ENCODE peak calls at places on chromosomes 13 and 19, in seven cellular contexts. One of them, this sample, is unnamed.

GRCh38 chr13:113837554-113838355 is 26.1 kb downstream of the GAS6 start:
- DNase-seq in cardiac fibroblast: peak; percentile 98
- DNase-seq in left ventricle myocardium inferior: peak; percentile 96
- DNase-seq in BE2C: peak; percentile 90
- DNase-seq in cardiac muscle cell: peak; percentile 98
- DNase-seq in AG04450: peak; percentile 97
- DNase-seq in transverse colon: peak; percentile 84
- DNase-seq in this sample: peak; percentile 83

GRCh38 chr19:29927944-29928669 is 13.9 kb upstream of the URI1 start:
- DNase-seq in left ventricle myocardium inferior: no peak
- DNase-seq in cardiac fibroblast: no peak
- DNase-seq in transverse colon: no peak
- DNase-seq in AG04450: no peak
- DNase-seq in cardiac muscle cell: no peak
- DNase-seq in BE2C: no peak
- DNase-seq in this sample: no peak

GRCh38 chr19:43353606-43354304 is at the start of gene CD177:
- DNase-seq in cardiac fibroblast: no peak
- DNase-seq in AG04450: no peak
- DNase-seq in BE2C: no peak
- DNase-seq in transverse colon: no peak
- DNase-seq in left ventricle myocardium inferior: no peak
- DNase-seq in cardiac muscle cell: no peak
- DNase-seq in this sample: no peak

GRCh38 chr19:40632311-40633036 is 31.3 kb downstream of the LTBP4 start:
- DNase-seq in cardiac muscle cell: no peak
- DNase-seq in transverse colon: no peak
- DNase-seq in cardiac fibroblast: no peak
- DNase-seq in BE2C: no peak
- DNase-seq in left ventricle myocardium inferior: no peak
- DNase-seq in AG04450: no peak
- DNase-seq in this sample: no peak

GRCh38 chr19:3114811-3115210 is 20.6 kb downstream of the GNA11 start:
- DNase-seq in cardiac muscle cell: no peak
- DNase-seq in AG04450: no peak
- DNase-seq in transverse colon: no peak
- DNase-seq in BE2C: peak; percentile 6
- DNase-seq in left ventricle myocardium inferior: no peak
- DNase-seq in cardiac fibroblast: no peak
- DNase-seq in this sample: no peak

GRCh38 chr19:41265376-41266153 is 1.4 kb downstream of the HNRNPUL1 start:
- DNase-seq in AG04450: no peak
- DNase-seq in cardiac fibroblast: peak; percentile 31
- DNase-seq in left ventricle myocardium inferior: no peak
- DNase-seq in BE2C: peak; percentile 16
- DNase-seq in transverse colon: peak; percentile 24
- DNase-seq in cardiac muscle cell: peak; percentile 25
- DNase-seq in this sample: no peak

GRCh38 chr13:39484506-39485313 is 118.3 kb downstream of the LHFPL6 start:
- DNase-seq in cardiac muscle cell: peak; percentile 66
- DNase-seq in AG04450: no peak
- DNase-seq in transverse colon: no peak
- DNase-seq in cardiac fibroblast: peak; percentile 56
- DNase-seq in BE2C: no peak
- DNase-seq in left ventricle myocardium inferior: no peak
- DNase-seq in this sample: no peak

GRCh38 chr19:7515091-7515470 is 822 bp upstream of the ZNF358 start:
- DNase-seq in left ventricle myocardium inferior: no peak
- DNase-seq in BE2C: no peak
- DNase-seq in transverse colon: peak; percentile 54
- DNase-seq in cardiac fibroblast: no peak
- DNase-seq in AG04450: no peak
- DNase-seq in cardiac muscle cell: no peak
- DNase-seq in this sample: no peak

GRCh38 chr19:41703602-41704293 is 4.7 kb upstream of the CEACAM5 start:
- DNase-seq in cardiac muscle cell: no peak
- DNase-seq in left ventricle myocardium inferior: no peak
- DNase-seq in AG04450: no peak
- DNase-seq in BE2C: no peak
- DNase-seq in cardiac fibroblast: no peak
- DNase-seq in transverse colon: peak; percentile 5
- DNase-seq in this sample: no peak

GRCh38 chr13:102141625-102142472 is 260.0 kb downstream of the FGF14 start:
- DNase-seq in left ventricle myocardium inferior: no peak
- DNase-seq in BE2C: no peak
- DNase-seq in transverse colon: no peak
- DNase-seq in cardiac muscle cell: peak; percentile 36
- DNase-seq in cardiac fibroblast: peak; percentile 34
- DNase-seq in AG04450: no peak
- DNase-seq in this sample: no peak

GRCh38 chr19:55675661-55676354 is 782 bp downstream of the EPN1 start:
- DNase-seq in AG04450: no peak
- DNase-seq in cardiac muscle cell: no peak
- DNase-seq in cardiac fibroblast: no peak
- DNase-seq in BE2C: no peak
- DNase-seq in transverse colon: no peak
- DNase-seq in left ventricle myocardium inferior: no peak
- DNase-seq in this sample: no peak

GRCh38 chr19:351976-352625 is 7.5 kb upstream of the MIER2 start:
- DNase-seq in cardiac muscle cell: no peak
- DNase-seq in AG04450: no peak
- DNase-seq in BE2C: no peak
- DNase-seq in transverse colon: no peak
- DNase-seq in cardiac fibroblast: no peak
- DNase-seq in left ventricle myocardium inferior: no peak
- DNase-seq in this sample: no peak

GRCh38 chr13:53255795-53256194 is 227.2 kb downstream of the OLFM4 start:
- DNase-seq in left ventricle myocardium inferior: no peak
- DNase-seq in BE2C: no peak
- DNase-seq in cardiac muscle cell: no peak
- DNase-seq in AG04450: no peak
- DNase-seq in cardiac fibroblast: no peak
- DNase-seq in transverse colon: no peak
- DNase-seq in this sample: no peak

GRCh38 chr13:50829896-50830295 is 13.6 kb downstream of the DLEU7 start:
- DNase-seq in left ventricle myocardium inferior: no peak
- DNase-seq in cardiac muscle cell: peak; percentile 65
- DNase-seq in cardiac fibroblast: peak; percentile 34
- DNase-seq in BE2C: no peak
- DNase-seq in transverse colon: no peak
- DNase-seq in AG04450: no peak
- DNase-seq in this sample: no peak

GRCh38 chr19:4988770-4989251 is 19.9 kb downstream of the KDM4B start:
- DNase-seq in left ventricle myocardium inferior: peak; percentile 54
- DNase-seq in BE2C: peak; percentile 48
- DNase-seq in transverse colon: peak; percentile 45
- DNase-seq in cardiac muscle cell: peak; percentile 83
- DNase-seq in AG04450: peak; percentile 32
- DNase-seq in cardiac fibroblast: peak; percentile 70
- DNase-seq in this sample: peak; percentile 76

GRCh38 chr13:110921695-110922094 is 6.8 kb upstream of the ANKRD10 start:
- DNase-seq in cardiac fibroblast: no peak
- DNase-seq in left ventricle myocardium inferior: no peak
- DNase-seq in transverse colon: no peak
- DNase-seq in AG04450: no peak
- DNase-seq in BE2C: no peak
- DNase-seq in cardiac muscle cell: no peak
- DNase-seq in this sample: no peak

GRCh38 chr19:18218600-18218999 is 7.6 kb downstream of the PDE4C start:
- DNase-seq in cardiac fibroblast: no peak
- DNase-seq in BE2C: no peak
- DNase-seq in AG04450: no peak
- DNase-seq in cardiac muscle cell: no peak
- DNase-seq in transverse colon: no peak
- DNase-seq in left ventricle myocardium inferior: no peak
- DNase-seq in this sample: no peak

GRCh38 chr19:44010468-44010867 is 7.7 kb downstream of the ZNF230 start:
- DNase-seq in transverse colon: no peak
- DNase-seq in AG04450: no peak
- DNase-seq in BE2C: no peak
- DNase-seq in cardiac muscle cell: no peak
- DNase-seq in cardiac fibroblast: no peak
- DNase-seq in left ventricle myocardium inferior: no peak
- DNase-seq in this sample: no peak

GRCh38 chr13:40787062-40787461 is 2.3 kb upstream of the SLC25A15 start:
- DNase-seq in AG04450: peak; percentile 79
- DNase-seq in BE2C: no peak
- DNase-seq in transverse colon: no peak
- DNase-seq in cardiac muscle cell: no peak
- DNase-seq in left ventricle myocardium inferior: no peak
- DNase-seq in cardiac fibroblast: no peak
- DNase-seq in this sample: no peak

GRCh38 chr13:32938907-32939306 is 77.3 kb upstream of the KL start:
- DNase-seq in transverse colon: no peak
- DNase-seq in BE2C: peak; percentile 16
- DNase-seq in cardiac muscle cell: peak; percentile 45
- DNase-seq in cardiac fibroblast: peak; percentile 15
- DNase-seq in left ventricle myocardium inferior: no peak
- DNase-seq in AG04450: no peak
- DNase-seq in this sample: no peak

GRCh38 chr19:35042056-35042730 is 672 bp downstream of the HPN start:
- DNase-seq in AG04450: no peak
- DNase-seq in BE2C: no peak
- DNase-seq in transverse colon: no peak
- DNase-seq in cardiac muscle cell: no peak
- DNase-seq in left ventricle myocardium inferior: no peak
- DNase-seq in cardiac fibroblast: no peak
- DNase-seq in this sample: no peak

GRCh38 chr19:35039881-35040456 is 1.6 kb upstream of the HPN start:
- DNase-seq in left ventricle myocardium inferior: no peak
- DNase-seq in cardiac muscle cell: no peak
- DNase-seq in BE2C: no peak
- DNase-seq in AG04450: no peak
- DNase-seq in cardiac fibroblast: no peak
- DNase-seq in transverse colon: no peak
- DNase-seq in this sample: no peak

GRCh38 chr19:35040474-35040825 is 1.1 kb upstream of the HPN start:
- DNase-seq in AG04450: no peak
- DNase-seq in cardiac fibroblast: no peak
- DNase-seq in transverse colon: no peak
- DNase-seq in cardiac muscle cell: no peak
- DNase-seq in BE2C: no peak
- DNase-seq in left ventricle myocardium inferior: no peak
- DNase-seq in this sample: no peak

GRCh38 chr19:35041548-35042055 is at the start of gene HPN:
- DNase-seq in transverse colon: no peak
- DNase-seq in cardiac muscle cell: no peak
- DNase-seq in left ventricle myocardium inferior: no peak
- DNase-seq in cardiac fibroblast: no peak
- DNase-seq in AG04450: no peak
- DNase-seq in BE2C: no peak
- DNase-seq in this sample: no peak

GRCh38 chr19:35040826-35041547 is 534 bp upstream of the HPN start:
- DNase-seq in BE2C: no peak
- DNase-seq in left ventricle myocardium inferior: peak; percentile 95
- DNase-seq in cardiac fibroblast: peak; percentile 80
- DNase-seq in AG04450: no peak
- DNase-seq in cardiac muscle cell: peak; percentile 78
- DNase-seq in transverse colon: peak; percentile 77
- DNase-seq in this sample: no peak
- H3K4me3 ChIP-seq in BE2C: no peak overlapping the region
- H3K4me3 ChIP-seq in left ventricle myocardium inferior: peak overlapping the region; percentile 50
- H3K4me3 ChIP-seq in cardiac fibroblast: no peak overlapping the region
- H3K4me3 ChIP-seq in AG04450: no peak overlapping the region
- H3K4me3 ChIP-seq in cardiac muscle cell: peak overlapping the region; percentile 0
- H3K4me3 ChIP-seq in transverse colon: no peak overlapping the region
- H3K4me3 ChIP-seq in this sample: peak overlapping the region; percentile 3

DNA sequence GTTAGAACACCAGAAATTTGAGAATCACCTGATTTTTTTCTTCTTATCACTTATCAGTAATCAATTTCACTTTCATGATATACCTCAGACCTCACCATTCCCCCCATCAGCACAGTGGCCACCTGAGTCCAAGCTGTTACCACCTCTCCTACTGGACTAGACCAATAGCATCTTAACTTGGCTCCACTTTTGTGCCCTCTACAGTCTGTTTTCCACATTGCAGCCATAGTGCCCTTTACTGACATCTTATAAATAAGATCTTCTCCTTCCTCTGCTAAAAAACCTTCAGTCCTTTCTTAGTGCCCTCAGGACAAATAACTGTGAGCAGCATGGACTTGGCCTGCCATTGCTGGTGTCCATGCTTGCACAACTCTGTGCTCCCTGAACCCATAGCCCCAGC is 380.7 kb downstream of the LMO7 start:
- DNase-seq in AG04450: no peak
- DNase-seq in cardiac fibroblast: peak; percentile 40
- DNase-seq in cardiac muscle cell: peak; percentile 40
- DNase-seq in BE2C: peak; percentile 38
- DNase-seq in transverse colon: peak; percentile 8
- DNase-seq in left ventricle myocardium inferior: no peak
- DNase-seq in this sample: no peak
- TF ChIP-seq CTCF in AG04450: peak; percentile 45
- TF ChIP-seq CTCF in cardiac fibroblast: peak; percentile 60
- TF ChIP-seq CTCF in cardiac muscle cell: peak; percentile 57
- TF ChIP-seq CTCF in BE2C: peak; percentile 73
- TF ChIP-seq CTCF in transverse colon: peak; percentile 31
- TF ChIP-seq CTCF in left ventricle myocardium inferior: peak; percentile 55
- TF ChIP-seq CTCF in this sample: peak; percentile 60

GRCh38 chr19:57964761-57965160 is 9.6 kb downstream of the C19orf18 start:
- DNase-seq in left ventricle myocardium inferior: no peak
- DNase-seq in transverse colon: no peak
- DNase-seq in BE2C: no peak
- DNase-seq in cardiac fibroblast: no peak
- DNase-seq in cardiac muscle cell: no peak
- DNase-seq in AG04450: no peak
- DNase-seq in this sample: no peak

GRCh38 chr19:57961785-57962184 is 12.5 kb downstream of the C19orf18 start:
- DNase-seq in left ventricle myocardium inferior: no peak
- DNase-seq in cardiac muscle cell: no peak
- DNase-seq in transverse colon: no peak
- DNase-seq in AG04450: no peak
- DNase-seq in cardiac fibroblast: no peak
- DNase-seq in BE2C: no peak
- DNase-seq in this sample: no peak
- H3K4me3 ChIP-seq in left ventricle myocardium inferior: no peak overlapping the region
- H3K4me3 ChIP-seq in cardiac muscle cell: no peak overlapping the region
- H3K4me3 ChIP-seq in transverse colon: no peak overlapping the region
- H3K4me3 ChIP-seq in AG04450: no peak overlapping the region
- H3K4me3 ChIP-seq in cardiac fibroblast: no peak overlapping the region
- H3K4me3 ChIP-seq in BE2C: no peak overlapping the region
- H3K4me3 ChIP-seq in this sample: no peak overlapping the region

GRCh38 chr19:57559008-57559403 is 657 bp downstream of the ZNF550 start:
- DNase-seq in BE2C: peak; percentile 15
- DNase-seq in left ventricle myocardium inferior: peak; percentile 18
- DNase-seq in cardiac muscle cell: peak; percentile 35
- DNase-seq in AG04450: no peak
- DNase-seq in transverse colon: peak; percentile 10
- DNase-seq in cardiac fibroblast: peak; percentile 23
- DNase-seq in this sample: no peak

GRCh38 chr19:57563547-57563946 is 3.9 kb upstream of the ZNF550 start:
- DNase-seq in AG04450: no peak
- DNase-seq in cardiac muscle cell: no peak
- DNase-seq in left ventricle myocardium inferior: no peak
- DNase-seq in transverse colon: no peak
- DNase-seq in cardiac fibroblast: no peak
- DNase-seq in BE2C: no peak
- DNase-seq in this sample: no peak

GRCh38 chr19:57560049-57560491 is 407 bp upstream of the ZNF550 start:
- DNase-seq in cardiac fibroblast: peak; percentile 63
- DNase-seq in AG04450: peak; percentile 16
- DNase-seq in cardiac muscle cell: peak; percentile 73
- DNase-seq in transverse colon: no peak
- DNase-seq in BE2C: no peak
- DNase-seq in left ventricle myocardium inferior: peak; percentile 51
- DNase-seq in this sample: no peak

GRCh38 chr19:57559404-57560025 is at the start of gene ZNF550:
- DNase-seq in left ventricle myocardium inferior: peak; percentile 92
- DNase-seq in BE2C: peak; percentile 91
- DNase-seq in cardiac fibroblast: peak; percentile 91
- DNase-seq in transverse colon: peak; percentile 92
- DNase-seq in cardiac muscle cell: peak; percentile 93
- DNase-seq in AG04450: peak; percentile 53
- DNase-seq in this sample: peak; percentile 64

GRCh38 chr19:57558525-57558924 is 1.1 kb downstream of the ZNF550 start:
- DNase-seq in cardiac fibroblast: peak; percentile 38
- DNase-seq in left ventricle myocardium inferior: no peak
- DNase-seq in cardiac muscle cell: peak; percentile 23
- DNase-seq in AG04450: no peak
- DNase-seq in transverse colon: no peak
- DNase-seq in BE2C: no peak
- DNase-seq in this sample: no peak
- TF ChIP-seq CTCF in cardiac fibroblast: peak; percentile 34
- TF ChIP-seq CTCF in left ventricle myocardium inferior: peak; percentile 14
- TF ChIP-seq CTCF in cardiac muscle cell: peak; percentile 10
- TF ChIP-seq CTCF in AG04450: peak; percentile 21
- TF ChIP-seq CTCF in transverse colon: no peak
- TF ChIP-seq CTCF in BE2C: no peak
- TF ChIP-seq CTCF in this sample: peak; percentile 38